ENCODE peak calls at places on chromosomes 3 and 15, in eight cellular contexts. G, J, F, L, C, M, A and V are unnamed samples.

GRCh38 chr3:128222771-128223386 is 69.6 kb downstream of the EEFSEC start:
- DNase-seq in G (peak), J (no peak), F (peak), L (no peak), C (peak), M (no peak), A (no peak), V (no peak)

GRCh38 chr3:119033393-119034255 is 1.0 kb downstream of the IGSF11 start:
- DNase-seq in G (no peak), J (no peak), F (no peak), L (no peak), C (no peak), M (no peak), A (no peak), V (no peak)

GRCh38 chr15:28904541-28905303 is 18.9 kb downstream of the APBA2 start:
- DNase-seq in G (no peak), J (no peak), F (no peak), L (no peak), C (no peak), M (no peak), A (no peak), V (no peak)

GRCh38 chr15:31387483-31388118 is 61.0 kb downstream of the KLF13 start:
- DNase-seq in G (peak), J (peak), F (no peak), L (no peak), C (no peak), M (no peak), A (peak), V (no peak)

GRCh38 chr3:109098245-109098644 is 19.7 kb downstream of the MORC1 start:
- DNase-seq in G (no peak), J (no peak), F (peak), L (peak), C (no peak), M (no peak), A (no peak), V (no peak)

GRCh38 chr15:43376017-43376705 is 5.3 kb downstream of the TUBGCP4 start:
- DNase-seq in G (peak), J (peak), F (peak), L (peak), C (peak), M (no peak), A (peak), V (peak)

GRCh38 chr3:149706905-149707304 is 45.4 kb downstream of the COMMD2 start:
- DNase-seq in G (peak), J (no peak), F (no peak), L (no peak), C (peak), M (no peak), A (no peak), V (no peak)

GRCh38 chr15:89461386-89461785 is 35.0 kb downstream of the RHCG start:
- DNase-seq in G (no peak), J (no peak), F (no peak), L (no peak), C (no peak), M (no peak), A (no peak), V (no peak)

GRCh38 chr3:33372218-33373081 is 67.8 kb downstream of the UBP1 start:
- DNase-seq in G (peak), J (peak), F (peak), L (peak), C (peak), M (no peak), A (peak), V (peak)

GRCh38 chr3:88188436-88188835 is 38.7 kb downstream of the C3orf38 start:
- DNase-seq in G (no peak), J (no peak), F (peak), L (no peak), C (peak), M (no peak), A (no peak), V (peak)

GRCh38 chr3:99498544-99499234 is 139.7 kb upstream of the COL8A1 start:
- DNase-seq in G (peak), J (no peak), F (no peak), L (no peak), C (peak), M (no peak), A (no peak), V (peak)

GRCh38 chr3:143972155-143972494 is 502 bp downstream of the DIPK2A start:
- DNase-seq in G (no peak), J (no peak), F (no peak), L (peak), C (peak), M (peak), A (no peak), V (no peak)